ENCODE peak calls at places on chromosome 18, in five cellular contexts. U is K562, Y is H1, Z is HepG2, T is GM12878. J is an unnamed sample.

GRCh38 chr18:69956655-69957054 is 9.0 kb upstream of the CD226 start:
- DNase-seq in U (no peak), Y (no peak), Z (no peak), T (no peak), J (no peak)

GRCh38 chr18:64659186-64659585 is 510.3 kb upstream of the LINC00305 start:
- DNase-seq in U (no peak), Y (no peak), Z (no peak), T (no peak), J (no peak)

GRCh38 chr18:80225685-80226084 is 21.6 kb downstream of the PARD6G start:
- DNase-seq in U (no peak), Y (no peak), Z (no peak), T (no peak), J (no peak)

GRCh38 chr18:80130555-80130954 is 21.5 kb downstream of the ADNP2 start:
- DNase-seq in U (no peak), Y (no peak), Z (no peak), T (no peak), J (no peak)

GRCh38 chr18:23228102-23229051 is 93.1 kb downstream of the CABLES1 start:
- DNase-seq in U (no peak), Y (no peak), Z (no peak), T (peak), J (no peak)

GRCh38 chr18:13530879-13531387 is 195.4 kb downstream of the FAM210A start:
- DNase-seq in U (no peak), Y (peak), Z (no peak), T (no peak), J (peak)

GRCh38 chr18:78596794-78597193 is 382.8 kb upstream of the SALL3 start:
- DNase-seq in U (no peak), Y (peak), Z (no peak), T (no peak), J (no peak)

GRCh38 chr18:25245299-25245698 is 106.7 kb downstream of the ZNF521 start:
- DNase-seq in U (no peak), Y (no peak), Z (no peak), T (no peak), J (no peak)

GRCh38 chr18:39360072-39360471 is 1794.5 kb upstream of the CELF4 start:
- DNase-seq in U (no peak), Y (no peak), Z (no peak), T (no peak), J (no peak)

GRCh38 chr18:14025306-14025940 is 106.8 kb downstream of the ZNF519 start:
- DNase-seq in U (no peak), Y (peak), Z (no peak), T (no peak), J (no peak)

GRCh38 chr18:8788503-8789429 is 83.4 kb downstream of the MTCL1 start:
- DNase-seq in U (no peak), Y (no peak), Z (no peak), T (no peak), J (no peak)

GRCh38 chr18:27661320-27662049 is 476.4 kb upstream of the CHST9 start:
- DNase-seq in U (no peak), Y (peak), Z (no peak), T (no peak), J (no peak)

GRCh38 chr18:79525556-79526467 is 130.1 kb downstream of the NFATC1 start:
- DNase-seq in U (no peak), Y (no peak), Z (no peak), T (no peak), J (no peak)

GRCh38 chr18:10234912-10235439 is 219.5 kb upstream of the APCDD1 start:
- DNase-seq in U (no peak), Y (no peak), Z (no peak), T (no peak), J (no peak)

GRCh38 chr18:12038082-12038660 is 55.5 kb upstream of the ANKRD62 start:
- DNase-seq in U (no peak), Y (no peak), Z (no peak), T (no peak), J (no peak)

GRCh38 chr18:80033181-80034067 is 810 bp upstream of the RBFA start:
- DNase-seq in U (peak), Y (peak), Z (no peak), T (no peak), J (no peak)

GRCh38 chr18:55577812-55578539 is 10.0 kb downstream of the TCF4 start:
- DNase-seq in U (no peak), Y (no peak), Z (no peak), T (no peak), J (no peak)

GRCh38 chr18:21314721-21315120 is 72.7 kb downstream of the GREB1L start:
- DNase-seq in U (no peak), Y (no peak), Z (no peak), T (no peak), J (peak)

GRCh38 chr18:3593381-3593903 is 143.5 kb downstream of the TGIF1 start:
- DNase-seq in U (peak), Y (no peak), Z (no peak), T (no peak), J (no peak)

GRCh38 chr18:42274488-42275137 is 319.6 kb downstream of the PIK3C3 start:
- DNase-seq in U (no peak), Y (no peak), Z (peak), T (no peak), J (no peak)

GRCh38 chr18:23205980-23206379 is 70.7 kb downstream of the CABLES1 start:
- DNase-seq in U (no peak), Y (no peak), Z (no peak), T (no peak), J (no peak)

GRCh38 chr18:47175895-47176575 is at the start of gene IER3IP1:
- DNase-seq in U (peak), Y (no peak), Z (peak), T (peak), J (peak)

GRCh38 chr18:47180765-47181164 is 4.6 kb upstream of the IER3IP1 start:
- DNase-seq in U (no peak), Y (no peak), Z (no peak), T (no peak), J (no peak)

GRCh38 chr18:47174545-47175116 is 1.5 kb downstream of the IER3IP1 start:
- DNase-seq in U (no peak), Y (no peak), Z (no peak), T (no peak), J (no peak)

GRCh38 chr18:47172476-47172875 is 3.7 kb downstream of the IER3IP1 start:
- DNase-seq in U (no peak), Y (no peak), Z (no peak), T (no peak), J (no peak)

GRCh38 chr18:47175283-47175894 is 775 bp downstream of the IER3IP1 start:
- DNase-seq in U (no peak), Y (no peak), Z (no peak), T (no peak), J (no peak)
- TF ChIP-seq SRF in U (no peak), Y (no peak), Z (no peak), T (no peak), J (no peak)

GRCh38 chr18:60391571-60392226 is 19.1 kb upstream of the MC4R start:
- DNase-seq in U (no peak), Y (no peak), Z (no peak), T (no peak), J (no peak)

GRCh38 chr18:60385693-60386092 is 13.1 kb upstream of the MC4R start:
- DNase-seq in U (no peak), Y (no peak), Z (no peak), T (no peak), J (no peak)

GRCh38 chr18:60383865-60384264 is 11.3 kb upstream of the MC4R start:
- DNase-seq in U (no peak), Y (no peak), Z (no peak), T (no peak), J (no peak)

GRCh38 chr18:60389314-60389713 is 16.7 kb upstream of the MC4R start:
- DNase-seq in U (no peak), Y (no peak), Z (no peak), T (no peak), J (no peak)
- TF ChIP-seq SRF in U (no peak), Y (no peak), Z (no peak), T (no peak), J (no peak)

DNA sequence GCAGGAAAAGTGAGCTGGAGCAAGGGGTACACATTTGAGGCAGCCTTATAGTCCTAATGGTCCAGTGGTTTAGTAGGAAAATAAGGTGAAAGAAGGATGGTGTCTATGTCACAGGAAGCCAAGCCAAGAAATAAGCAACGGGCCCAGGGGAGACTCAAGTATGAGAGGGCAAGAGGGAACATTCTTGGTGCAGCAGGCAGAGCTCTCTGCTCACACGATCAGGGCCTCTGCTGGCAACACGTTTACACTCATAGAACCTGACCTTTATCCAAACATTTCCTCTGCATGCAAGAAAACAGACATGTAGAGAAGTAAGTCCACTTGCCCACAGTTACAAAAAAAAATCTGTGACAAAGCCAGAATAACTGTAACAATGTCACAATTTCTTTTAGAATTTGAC is 32.6 kb upstream of the LRRC30 start:
- DNase-seq in U (no peak), Y (no peak), Z (no peak), T (no peak), J (no peak)
- TF ChIP-seq SRF in U (no peak), Y (no peak), Z (no peak), T (no peak), J (no peak)

GRCh38 chr18:49944681-49945080 is 131.3 kb upstream of the ACAA2 start:
- DNase-seq in U (no peak), Y (peak), Z (no peak), T (no peak), J (no peak)
- TF ChIP-seq SRF in U (no peak), Y (no peak), Z (no peak), T (no peak), J (no peak)

GRCh38 chr18:477565-477964 is 22.9 kb downstream of the COLEC12 start:
- DNase-seq in U (peak), Y (no peak), Z (peak), T (no peak), J (peak)

GRCh38 chr18:474416-474815 is 26.1 kb downstream of the COLEC12 start:
- DNase-seq in U (no peak), Y (no peak), Z (no peak), T (no peak), J (no peak)

GRCh38 chr18:475202-475624 is 25.3 kb downstream of the COLEC12 start:
- DNase-seq in U (no peak), Y (peak), Z (peak), T (no peak), J (no peak)

GRCh38 chr18:476368-476767 is 24.1 kb downstream of the COLEC12 start:
- DNase-seq in U (no peak), Y (no peak), Z (no peak), T (no peak), J (no peak)

GRCh38 chr18:478679-479078 is 21.8 kb downstream of the COLEC12 start:
- DNase-seq in U (no peak), Y (no peak), Z (no peak), T (no peak), J (no peak)
- TF ChIP-seq SRF in U (no peak), Y (no peak), Z (no peak), T (no peak), J (no peak)

DNA sequence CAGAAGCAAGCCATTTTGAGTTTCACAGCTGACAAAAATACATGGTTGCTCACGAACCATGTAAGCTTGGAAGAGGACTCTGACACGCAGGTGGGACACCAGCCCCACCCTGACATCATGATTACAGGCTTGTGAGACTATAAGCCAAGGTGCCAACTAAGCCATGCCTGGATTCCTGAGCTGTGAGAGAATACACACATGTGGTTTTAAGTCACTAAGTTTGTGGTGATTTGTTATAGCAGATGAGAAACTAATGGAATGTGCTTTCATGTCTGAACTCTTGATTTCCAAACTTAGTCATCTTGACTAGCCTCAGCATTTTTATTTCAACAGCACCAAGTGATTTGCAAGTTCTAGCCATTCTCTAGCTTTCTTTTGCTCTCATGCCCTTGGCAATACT is 676.1 kb upstream of the CELF4 start:
- DNase-seq in U (no peak), Y (no peak), Z (no peak), T (no peak), J (no peak)
- TF ChIP-seq SRF in U (no peak), Y (no peak), Z (no peak), T (no peak), J (no peak)

GRCh38 chr18:31942301-31942998 is 478 bp downstream of the TRAPPC8 start:
- DNase-seq in U (peak), Y (no peak), Z (no peak), T (no peak), J (no peak)
- TF ChIP-seq SRF in U (no peak), Y (no peak), Z (no peak), T (no peak), J (no peak)

GRCh38 chr18:73840319-73841065 is 307.1 kb downstream of the FBXO15 start:
- DNase-seq in U (no peak), Y (no peak), Z (no peak), T (no peak), J (no peak)

GRCh38 chr18:73839441-73839840 is 308.2 kb downstream of the FBXO15 start:
- DNase-seq in U (no peak), Y (no peak), Z (no peak), T (no peak), J (no peak)

GRCh38 chr18:73841661-73842060 is 306.0 kb downstream of the FBXO15 start:
- DNase-seq in U (no peak), Y (no peak), Z (no peak), T (no peak), J (no peak)

GRCh38 chr18:73848656-73849055 is 299.0 kb downstream of the FBXO15 start:
- DNase-seq in U (no peak), Y (no peak), Z (no peak), T (no peak), J (no peak)

GRCh38 chr18:73842795-73843394 is 304.7 kb downstream of the FBXO15 start:
- DNase-seq in U (peak), Y (no peak), Z (peak), T (peak), J (peak)
- TF ChIP-seq SRF in U (no peak), Y (no peak), Z (no peak), T (no peak), J (no peak)

DNA sequence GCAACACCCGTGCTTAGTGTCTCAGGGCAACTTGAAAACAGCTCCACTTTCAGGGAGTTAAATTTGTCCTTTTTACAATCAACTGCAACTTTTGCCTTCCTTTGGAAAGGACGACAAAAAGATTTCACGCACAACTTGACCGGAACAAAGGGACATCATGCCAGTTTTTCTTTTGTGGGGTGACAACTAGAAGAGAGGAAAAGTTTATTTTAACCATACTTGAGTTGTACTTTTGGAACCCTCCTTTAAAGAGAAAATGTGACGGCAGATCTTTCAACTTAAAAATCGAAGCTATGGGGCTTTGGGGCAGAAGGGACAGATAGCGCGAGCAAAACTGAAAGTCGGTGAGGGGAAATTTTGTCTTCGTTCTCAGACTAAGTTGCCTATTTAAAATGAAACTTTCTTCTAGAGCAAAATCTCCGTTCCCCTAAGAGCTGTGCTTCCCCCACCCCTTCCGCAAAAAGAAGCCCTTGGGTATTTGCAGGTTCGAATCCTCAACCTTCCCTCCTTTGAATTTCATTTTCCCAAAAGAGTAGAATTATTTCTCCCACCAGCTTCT is 5.5 kb upstream of the ONECUT2 start:
- DNase-seq in U (no peak), Y (no peak), Z (no peak), T (no peak), J (no peak)
- TF ChIP-seq SRF in U (no peak), Y (no peak), Z (no peak), T (no peak), J (no peak)